ENCODE peak calls at places on chromosomes 12 and 14, in nine cellular contexts. A, P, W, Q, U, N, R, X and C are unnamed samples.

GRCh38 chr12:124847675-124848074 is 16.0 kb downstream of the SCARB1 start:
- DNase-seq in A (peak), P (no peak), W (no peak), Q (no peak), U (no peak), N (peak), R (no peak), X (no peak), C (peak)

GRCh38 chr12:57898308-57898970 is 42.9 kb upstream of the ATP23 start:
- DNase-seq in A (no peak), P (no peak), W (no peak), Q (no peak), U (no peak), N (no peak), R (no peak), X (no peak), C (no peak)

GRCh38 chr14:34053666-34054065 is 102.8 kb upstream of the EGLN3 start:
- DNase-seq in A (peak), P (no peak), W (no peak), Q (no peak), U (no peak), N (peak), R (no peak), X (no peak), C (peak)

GRCh38 chr14:105078294-105078693 is 13.1 kb upstream of the GPR132 start:
- DNase-seq in A (no peak), P (no peak), W (no peak), Q (no peak), U (no peak), N (no peak), R (no peak), X (no peak), C (no peak)

GRCh38 chr12:8687846-8688601 is 9.8 kb upstream of the RIMKLB start:
- DNase-seq in A (peak), P (peak), W (peak), Q (peak), U (peak), N (peak), R (peak), X (no peak), C (peak)

GRCh38 chr12:114238808-114239207 is 167.1 kb downstream of the TBX5 start:
- DNase-seq in A (no peak), P (no peak), W (peak), Q (no peak), U (peak), N (no peak), R (no peak), X (no peak), C (no peak)

GRCh38 chr12:26700430-26700829 is 132.6 kb downstream of the ITPR2 start:
- DNase-seq in A (no peak), P (no peak), W (no peak), Q (no peak), U (no peak), N (no peak), R (no peak), X (no peak), C (no peak)

GRCh38 chr12:110353211-110353965 is 50.1 kb downstream of the ANAPC7 start:
- DNase-seq in A (no peak), P (no peak), W (no peak), Q (no peak), U (no peak), N (no peak), R (no peak), X (no peak), C (no peak)

GRCh38 chr12:128458301-128458974 is 191.5 kb downstream of the TMEM132C start:
- DNase-seq in A (no peak), P (no peak), W (no peak), Q (no peak), U (no peak), N (no peak), R (no peak), X (no peak), C (no peak)

GRCh38 chr12:92107621-92108131 is 38.0 kb downstream of the BTG1 start:
- DNase-seq in A (no peak), P (no peak), W (peak), Q (no peak), U (no peak), N (no peak), R (no peak), X (no peak), C (peak)

GRCh38 chr14:53929871-53930685 is 26.5 kb downstream of the BMP4 start:
- DNase-seq in A (no peak), P (peak), W (peak), Q (peak), U (no peak), N (peak), R (peak), X (no peak), C (no peak)

GRCh38 chr12:112447106-112447505 is 28.4 kb downstream of the PTPN11 start:
- DNase-seq in A (no peak), P (no peak), W (no peak), Q (no peak), U (no peak), N (no peak), R (no peak), X (no peak), C (no peak)

GRCh38 chr12:112178796-112179195 is 53.4 kb downstream of the TRAFD1 start:
- DNase-seq in A (no peak), P (no peak), W (no peak), Q (no peak), U (no peak), N (no peak), R (no peak), X (no peak), C (no peak)

GRCh38 chr14:28755930-28756895 is 10.4 kb upstream of the FOXG1 start:
- DNase-seq in A (no peak), P (no peak), W (no peak), Q (no peak), U (no peak), N (no peak), R (no peak), X (no peak), C (no peak)

GRCh38 chr12:104736307-104736706 is 221.8 kb downstream of the SLC41A2 start:
- DNase-seq in A (no peak), P (no peak), W (no peak), Q (no peak), U (peak), N (peak), R (no peak), X (no peak), C (no peak)

GRCh38 chr12:117671734-117672133 is 297.1 kb downstream of the KSR2 start:
- DNase-seq in A (no peak), P (peak), W (peak), Q (peak), U (no peak), N (peak), R (peak), X (no peak), C (no peak)

GRCh38 chr14:90388437-90388836 is 8.4 kb upstream of the CALM1 start:
- DNase-seq in A (no peak), P (peak), W (peak), Q (peak), U (peak), N (peak), R (peak), X (no peak), C (no peak)

GRCh38 chr12:128259556-128260070 is 7.4 kb upstream of the TMEM132C start:
- DNase-seq in A (no peak), P (peak), W (peak), Q (no peak), U (peak), N (peak), R (no peak), X (no peak), C (peak)

GRCh38 chr14:56205906-56206305 is 87.7 kb downstream of the PELI2 start:
- DNase-seq in A (no peak), P (no peak), W (no peak), Q (no peak), U (no peak), N (no peak), R (no peak), X (no peak), C (no peak)

GRCh38 chr12:85865905-85866304 is 8.2 kb upstream of the NTS start:
- DNase-seq in A (no peak), P (no peak), W (peak), Q (no peak), U (peak), N (no peak), R (no peak), X (no peak), C (no peak)

GRCh38 chr12:28296287-28296686 is 106.0 kb downstream of the CCDC91 start:
- DNase-seq in A (no peak), P (no peak), W (no peak), Q (no peak), U (no peak), N (no peak), R (no peak), X (no peak), C (no peak)

GRCh38 chr12:38543151-38543550 is 226.6 kb downstream of the ALG10B start:
- DNase-seq in A (no peak), P (peak), W (no peak), Q (no peak), U (no peak), N (peak), R (no peak), X (no peak), C (no peak)

GRCh38 chr14:37594916-37595808 is at the start of the genes FOXA1 and TTC6:
- DNase-seq in A (no peak), P (peak), W (peak), Q (peak), U (no peak), N (no peak), R (peak), X (no peak), C (no peak)

GRCh38 chr12:128250091-128250490 is 16.9 kb upstream of the TMEM132C start:
- DNase-seq in A (no peak), P (no peak), W (no peak), Q (no peak), U (no peak), N (no peak), R (no peak), X (no peak), C (no peak)

GRCh38 chr14:69087061-69087461 is 65.9 kb downstream of the DCAF5 start:
- DNase-seq in A (peak), P (no peak), W (no peak), Q (no peak), U (no peak), N (peak), R (no peak), X (no peak), C (no peak)

GRCh38 chr14:69083181-69083580 is 69.7 kb downstream of the DCAF5 start:
- DNase-seq in A (no peak), P (no peak), W (no peak), Q (no peak), U (no peak), N (no peak), R (no peak), X (no peak), C (no peak)

GRCh38 chr14:69084023-69084422 is 68.9 kb downstream of the DCAF5 start:
- DNase-seq in A (no peak), P (no peak), W (no peak), Q (no peak), U (no peak), N (no peak), R (no peak), X (no peak), C (no peak)

GRCh38 chr14:69088523-69089445 is 64.1 kb downstream of the DCAF5 start:
- DNase-seq in A (peak), P (no peak), W (no peak), Q (peak), U (peak), N (no peak), R (no peak), X (no peak), C (no peak)

GRCh38 chr14:69086537-69086936 is 66.4 kb downstream of the DCAF5 start:
- DNase-seq in A (no peak), P (no peak), W (no peak), Q (no peak), U (no peak), N (no peak), R (no peak), X (no peak), C (no peak)
- H3K27ac ChIP-seq in A (peak), P (peak), W (peak), Q (no peak), U (no peak), N (peak), R (no peak), X (no peak), C (no peak)

GRCh38 chr12:121560392-121561021 is 20.3 kb downstream of the KDM2B start:
- DNase-seq in A (peak), P (no peak), W (no peak), Q (no peak), U (no peak), N (no peak), R (no peak), X (no peak), C (no peak)
- H3K27ac ChIP-seq in A (no peak), P (no peak), W (no peak), Q (no peak), U (no peak), N (no peak), R (no peak), X (no peak), C (no peak)

GRCh38 chr12:132392389-132393244 is 63.2 kb upstream of the GALNT9 start:
- DNase-seq in A (no peak), P (no peak), W (no peak), Q (no peak), U (no peak), N (no peak), R (no peak), X (no peak), C (no peak)

GRCh38 chr12:132395192-132395907 is 66.0 kb upstream of the GALNT9 start:
- DNase-seq in A (no peak), P (no peak), W (no peak), Q (no peak), U (no peak), N (no peak), R (no peak), X (no peak), C (no peak)

GRCh38 chr12:132393245-132393795 is 63.9 kb upstream of the GALNT9 start:
- DNase-seq in A (no peak), P (peak), W (no peak), Q (no peak), U (peak), N (no peak), R (peak), X (no peak), C (no peak)

GRCh38 chr12:132395908-132396305 is 66.5 kb upstream of the GALNT9 start:
- DNase-seq in A (no peak), P (no peak), W (no peak), Q (no peak), U (no peak), N (no peak), R (no peak), X (no peak), C (no peak)

GRCh38 chr12:132393991-132394949 is 64.9 kb upstream of the GALNT9 start:
- DNase-seq in A (no peak), P (peak), W (no peak), Q (no peak), U (peak), N (no peak), R (peak), X (no peak), C (no peak)
- H3K27ac ChIP-seq in A (no peak), P (no peak), W (no peak), Q (no peak), U (no peak), N (no peak), R (peak), X (no peak), C (no peak)

GRCh38 chr14:78071016-78071549 is 99.1 kb upstream of the NRXN3 start:
- DNase-seq in A (no peak), P (no peak), W (no peak), Q (no peak), U (no peak), N (no peak), R (no peak), X (no peak), C (no peak)

GRCh38 chr14:78075610-78076277 is 94.4 kb upstream of the NRXN3 start:
- DNase-seq in A (no peak), P (no peak), W (no peak), Q (no peak), U (no peak), N (no peak), R (no peak), X (no peak), C (no peak)

GRCh38 chr14:78074546-78074945 is 95.6 kb upstream of the NRXN3 start:
- DNase-seq in A (no peak), P (no peak), W (peak), Q (no peak), U (no peak), N (peak), R (no peak), X (no peak), C (peak)

GRCh38 chr14:78070344-78070743 is 99.8 kb upstream of the NRXN3 start:
- DNase-seq in A (no peak), P (no peak), W (no peak), Q (no peak), U (no peak), N (no peak), R (no peak), X (no peak), C (no peak)

GRCh38 chr14:78075033-78075432 is 95.1 kb upstream of the NRXN3 start:
- DNase-seq in A (no peak), P (no peak), W (peak), Q (no peak), U (no peak), N (no peak), R (no peak), X (no peak), C (no peak)
- H3K27ac ChIP-seq in A (no peak), P (no peak), W (no peak), Q (no peak), U (no peak), N (no peak), R (no peak), X (no peak), C (no peak)

GRCh38 chr12:56715798-56716197 is 9.3 kb downstream of the NACA start:
- DNase-seq in A (no peak), P (no peak), W (no peak), Q (no peak), U (no peak), N (no peak), R (no peak), X (no peak), C (no peak)
- H3K27ac ChIP-seq in A (peak), P (peak), W (peak), Q (peak), U (no peak), N (no peak), R (no peak), X (no peak), C (no peak)

GRCh38 chr12:10363922-10364838 is 25.7 kb downstream of the KLRK1 start:
- DNase-seq in A (no peak), P (peak), W (peak), Q (peak), U (peak), N (peak), R (peak), X (peak), C (peak)
- H3K27ac ChIP-seq in A (peak), P (peak), W (peak), Q (peak), U (peak), N (peak), R (peak), X (peak), C (peak)

GRCh38 chr14:20419404-20419803 is 6.1 kb upstream of the TEP1 start:
- DNase-seq in A (no peak), P (no peak), W (no peak), Q (no peak), U (no peak), N (no peak), R (no peak), X (no peak), C (no peak)
- H3K27ac ChIP-seq in A (no peak), P (no peak), W (no peak), Q (no peak), U (no peak), N (no peak), R (no peak), X (no peak), C (no peak)